ENCODE peak calls at places on chromosomes 12 and 14, in nine cellular contexts. O is activated CD8-positive, alpha-beta T cell treated with anti-CD3 and anti-CD28 coated beads for 36 hours; I is osteocyte; B is HFF-Myc; N is tibial artery; L is body of pancreas; E is AG10803; G is D721Med; H is type B pancreatic cell. R is an unnamed sample.

GRCh38 chr14:101521306-101521935 is 39.9 kb upstream of the DIO3 start:
- DNase-seq in O (no peak), I (no peak), B (no peak), N (no peak), L (no peak), E (no peak), G (no peak), H (no peak), R (no peak)

GRCh38 chr14:31842905-31843304 is 234.2 kb upstream of the ARHGAP5 start:
- DNase-seq in O (no peak), I (no peak), B (no peak), N (no peak), L (no peak), E (peak), G (no peak), H (no peak), R (no peak)

GRCh38 chr12:25051583-25052190 is 102.8 kb upstream of the BCAT1 start:
- DNase-seq in O (peak), I (no peak), B (no peak), N (no peak), L (no peak), E (no peak), G (no peak), H (no peak), R (no peak)

GRCh38 chr14:88682495-88683114 is 110.1 kb downstream of the EML5 start:
- DNase-seq in O (peak), I (no peak), B (no peak), N (no peak), L (no peak), E (no peak), G (no peak), H (no peak), R (no peak)

GRCh38 chr14:96077983-96078686 is 39.0 kb downstream of the C14orf132 start:
- DNase-seq in O (no peak), I (no peak), B (no peak), N (no peak), L (no peak), E (no peak), G (no peak), H (no peak), R (no peak)

GRCh38 chr14:103542545-103543088 is 13.6 kb downstream of the TRMT61A start:
- DNase-seq in O (no peak), I (no peak), B (no peak), N (no peak), L (no peak), E (no peak), G (no peak), H (no peak), R (peak)

GRCh38 chr14:94392510-94392935 is 4.1 kb upstream of the SERPINA1 start:
- DNase-seq in O (peak), I (no peak), B (no peak), N (peak), L (peak), E (peak), G (no peak), H (no peak), R (no peak)

GRCh38 chr14:103402700-103403099 is 17.5 kb downstream of the MARK3 start:
- DNase-seq in O (no peak), I (no peak), B (no peak), N (no peak), L (peak), E (peak), G (no peak), H (no peak), R (peak)

GRCh38 chr14:69943084-69943797 is 64.0 kb downstream of the SMOC1 start:
- DNase-seq in O (no peak), I (no peak), B (no peak), N (no peak), L (peak), E (no peak), G (no peak), H (no peak), R (peak)

GRCh38 chr14:23054000-23054811 is 3.1 kb downstream of the CDH24 start:
- DNase-seq in O (peak), I (no peak), B (no peak), N (no peak), L (no peak), E (no peak), G (no peak), H (no peak), R (no peak)

GRCh38 chr12:4191642-4192041 is 81.9 kb upstream of the CCND2 start:
- DNase-seq in O (no peak), I (peak), B (no peak), N (no peak), L (no peak), E (no peak), G (no peak), H (no peak), R (no peak)

GRCh38 chr14:61418749-61419148 is 97.4 kb downstream of the PRKCH start:
- DNase-seq in O (no peak), I (no peak), B (no peak), N (no peak), L (no peak), E (no peak), G (no peak), H (no peak), R (no peak)

GRCh38 chr12:2052861-2053674 is at the start of gene CACNA1C:
- DNase-seq in O (peak), I (peak), B (no peak), N (no peak), L (peak), E (peak), G (no peak), H (peak), R (peak)

GRCh38 chr12:121626087-121626852 is at the start of gene ORAI1:
- DNase-seq in O (peak), I (peak), B (peak), N (peak), L (peak), E (peak), G (peak), H (peak), R (peak)

GRCh38 chr12:65659681-65660080 is 164.6 kb upstream of the HMGA2 start:
- DNase-seq in O (no peak), I (no peak), B (no peak), N (no peak), L (no peak), E (no peak), G (no peak), H (no peak), R (no peak)

GRCh38 chr14:102951799-102952198 is 29.3 kb downstream of the AMN start:
- DNase-seq in O (no peak), I (no peak), B (no peak), N (no peak), L (no peak), E (no peak), G (no peak), H (no peak), R (no peak)

GRCh38 chr12:116592731-116593130 is 33.5 kb downstream of the MAP1LC3B2 start:
- DNase-seq in O (no peak), I (no peak), B (no peak), N (peak), L (peak), E (peak), G (no peak), H (no peak), R (no peak)

GRCh38 chr12:70031046-70031445 is 206.0 kb downstream of the MYRFL start:
- DNase-seq in O (no peak), I (no peak), B (no peak), N (no peak), L (no peak), E (no peak), G (no peak), H (no peak), R (no peak)

GRCh38 chr14:59576332-59577294 is at the start of gene CCDC175:
- DNase-seq in O (peak), I (no peak), B (no peak), N (peak), L (peak), E (peak), G (peak), H (peak), R (peak)

GRCh38 chr12:126447346-126447745 is 1382.1 kb downstream of the AACS start:
- DNase-seq in O (no peak), I (no peak), B (no peak), N (no peak), L (no peak), E (no peak), G (no peak), H (no peak), R (no peak)

GRCh38 chr14:67883717-67884116 is 64.1 kb downstream of the RAD51B start:
- DNase-seq in O (no peak), I (no peak), B (no peak), N (no peak), L (no peak), E (peak), G (no peak), H (no peak), R (no peak)
- TF ChIP-seq CTCF in O (peak), I (peak), B (no peak), N (peak), L (peak), E (peak), G (peak), H (peak), R (no peak)

GRCh38 chr12:63319386-63319785 is 168.4 kb upstream of the AVPR1A start:
- DNase-seq in O (no peak), I (no peak), B (peak), N (no peak), L (no peak), E (no peak), G (no peak), H (no peak), R (peak)
- TF ChIP-seq CTCF in O (no peak), I (peak), B (no peak), N (no peak), L (no peak), E (no peak), G (peak), H (no peak), R (peak)

DNA sequence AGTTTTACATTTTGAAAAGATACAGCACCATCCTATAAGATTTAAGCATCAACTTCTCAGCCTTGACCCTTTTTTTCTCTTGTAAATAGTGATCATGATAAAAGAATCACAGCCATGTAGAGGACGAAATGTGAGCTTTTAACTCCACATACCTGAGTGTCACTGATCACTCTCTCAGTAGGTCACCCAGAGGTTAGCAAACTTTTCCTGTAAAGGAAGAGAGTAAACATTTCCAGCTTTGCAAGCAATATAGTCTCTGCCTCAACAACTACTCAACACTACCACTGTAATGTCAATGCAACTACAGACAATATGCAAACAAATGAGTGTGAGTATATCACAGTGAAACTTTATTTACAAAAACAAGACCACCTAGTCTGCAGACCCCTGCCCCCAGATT is 912.1 kb downstream of the DIO2 start:
- DNase-seq in O (no peak), I (no peak), B (no peak), N (no peak), L (no peak), E (no peak), G (no peak), H (no peak), R (no peak)
- TF ChIP-seq CTCF in O (no peak), I (no peak), B (no peak), N (no peak), L (no peak), E (no peak), G (no peak), H (no peak), R (no peak)

DNA sequence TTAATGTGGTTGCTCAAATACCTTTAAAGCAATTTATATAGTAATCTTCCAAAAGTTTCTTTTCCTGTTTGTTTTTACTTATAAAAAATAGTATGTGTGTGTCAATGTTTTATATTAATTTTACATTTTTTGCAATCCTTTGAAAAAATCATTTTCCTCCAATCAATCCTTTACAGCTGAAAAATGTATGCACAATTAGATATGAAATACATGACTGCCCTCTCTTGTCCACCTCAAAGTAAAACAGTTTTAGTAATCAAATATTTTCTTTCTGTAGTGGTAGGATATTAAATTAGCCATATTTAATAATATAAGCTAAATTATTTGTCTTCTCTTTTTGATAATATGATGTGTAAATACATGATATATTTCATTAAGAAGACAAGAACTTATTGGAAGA is 269.9 kb downstream of the ADAMTS20 start:
- DNase-seq in O (no peak), I (no peak), B (no peak), N (no peak), L (no peak), E (peak), G (no peak), H (no peak), R (no peak)
- TF ChIP-seq CTCF in O (no peak), I (peak), B (peak), N (no peak), L (peak), E (peak), G (peak), H (peak), R (no peak)

GRCh38 chr12:53694746-53695145 is 18.9 kb upstream of the ATP5MC2 start:
- DNase-seq in O (no peak), I (no peak), B (no peak), N (no peak), L (no peak), E (no peak), G (no peak), H (no peak), R (no peak)

GRCh38 chr12:53696655-53697321 is 20.9 kb upstream of the ATP5MC2 start:
- DNase-seq in O (no peak), I (no peak), B (no peak), N (no peak), L (no peak), E (no peak), G (no peak), H (no peak), R (no peak)

GRCh38 chr12:53696285-53696654 is 20.4 kb upstream of the ATP5MC2 start:
- DNase-seq in O (no peak), I (no peak), B (peak), N (peak), L (peak), E (peak), G (peak), H (no peak), R (peak)

GRCh38 chr12:53698948-53699672 is 23.2 kb upstream of the ATP5MC2 start:
- DNase-seq in O (no peak), I (no peak), B (no peak), N (no peak), L (no peak), E (no peak), G (no peak), H (no peak), R (no peak)

GRCh38 chr12:53695148-53696138 is 19.6 kb upstream of the ATP5MC2 start:
- DNase-seq in O (peak), I (no peak), B (no peak), N (no peak), L (no peak), E (peak), G (no peak), H (no peak), R (peak)
- TF ChIP-seq CTCF in O (peak), I (peak), B (no peak), N (no peak), L (no peak), E (no peak), G (no peak), H (peak), R (peak)

GRCh38 chr12:67270622-67271021 is 1.5 kb downstream of the CAND1 start:
- DNase-seq in O (no peak), I (no peak), B (no peak), N (no peak), L (no peak), E (no peak), G (no peak), H (no peak), R (no peak)

GRCh38 chr12:67268896-67269631 is at the start of gene CAND1:
- DNase-seq in O (peak), I (peak), B (peak), N (peak), L (peak), E (peak), G (peak), H (peak), R (peak)

GRCh38 chr12:67271976-67272375 is 2.8 kb downstream of the CAND1 start:
- DNase-seq in O (no peak), I (no peak), B (no peak), N (no peak), L (no peak), E (peak), G (no peak), H (no peak), R (no peak)

GRCh38 chr12:67268335-67268895 is 743 bp upstream of the CAND1 start:
- DNase-seq in O (peak), I (peak), B (peak), N (peak), L (peak), E (peak), G (peak), H (peak), R (peak)

DNA sequence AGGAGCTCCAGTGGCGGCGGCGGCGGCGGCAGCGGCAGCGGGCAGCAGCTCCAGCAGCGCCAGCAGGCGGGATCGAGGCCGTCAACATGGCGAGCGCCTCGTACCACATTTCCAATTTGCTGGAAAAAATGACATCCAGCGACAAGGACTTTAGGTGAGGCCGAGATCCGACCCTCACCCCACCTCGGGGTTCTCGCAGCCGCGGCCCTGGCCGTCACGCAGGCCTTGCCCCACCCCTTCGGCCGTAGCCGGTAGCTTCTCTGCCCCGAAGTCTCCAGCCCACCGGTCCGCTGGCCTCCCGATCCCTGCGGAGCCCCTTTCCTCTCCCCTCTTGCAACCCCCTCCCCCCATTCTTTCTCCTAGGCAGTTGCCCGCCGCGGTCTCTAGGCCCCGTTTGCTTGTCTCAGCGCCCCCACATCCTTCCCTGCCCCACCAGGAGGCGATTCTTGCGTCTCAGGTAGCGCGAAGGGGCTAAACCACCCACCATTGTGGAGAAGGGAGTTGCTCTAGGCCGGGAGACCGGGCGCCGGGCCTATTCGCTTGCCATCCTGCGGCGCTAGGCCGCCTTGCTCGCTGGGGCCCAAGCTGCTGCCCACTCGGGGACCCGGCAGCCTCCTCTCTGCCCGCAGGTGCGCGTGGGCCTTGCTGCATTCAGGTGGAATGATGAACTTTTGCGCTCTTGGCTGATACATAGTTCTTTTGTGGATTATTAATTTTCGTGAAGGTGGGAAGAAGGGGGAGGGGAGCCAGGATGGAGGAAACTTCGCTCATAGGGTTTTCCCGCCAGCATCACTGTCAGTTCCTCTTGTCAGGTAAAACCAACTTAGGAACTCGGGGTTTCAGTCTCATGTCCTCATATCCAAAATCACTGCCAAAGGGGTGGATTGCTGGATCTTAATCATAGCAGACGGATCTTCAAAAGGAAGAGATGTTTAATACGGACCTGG is 747 bp downstream of the CAND1 start:
- DNase-seq in O (peak), I (no peak), B (no peak), N (peak), L (peak), E (peak), G (no peak), H (peak), R (peak)
- TF ChIP-seq CTCF in O (no peak), I (peak), B (no peak), N (no peak), L (no peak), E (no peak), G (peak), H (peak), R (no peak)

GRCh38 chr14:49992901-49993335 is 100.0 kb downstream of the ARF6 start:
- DNase-seq in O (peak), I (no peak), B (no peak), N (no peak), L (peak), E (peak), G (no peak), H (no peak), R (no peak)
- TF ChIP-seq CTCF in O (no peak), I (no peak), B (no peak), N (no peak), L (no peak), E (no peak), G (no peak), H (no peak), R (no peak)

DNA sequence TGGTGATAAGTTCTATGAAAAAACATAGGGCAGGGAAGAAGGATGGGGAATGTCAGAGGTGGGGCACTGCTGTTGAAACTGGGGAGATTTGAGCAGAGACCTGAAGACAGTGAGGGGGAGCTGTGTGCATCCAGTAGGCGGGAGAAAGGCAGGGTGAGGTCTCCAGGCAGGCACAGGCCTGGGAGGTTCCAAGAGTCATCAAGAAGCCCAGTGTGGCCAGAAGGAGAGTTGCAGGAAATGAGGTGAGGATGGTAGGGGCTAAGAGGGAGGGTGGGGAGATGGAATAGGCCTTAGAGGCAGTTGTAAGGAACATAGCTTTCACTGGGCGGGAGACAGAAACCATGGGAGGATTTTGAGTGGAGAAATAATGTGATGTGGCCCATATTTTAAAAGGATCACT is 341.8 kb downstream of the GLT1D1 start:
- DNase-seq in O (no peak), I (no peak), B (no peak), N (no peak), L (no peak), E (no peak), G (no peak), H (no peak), R (no peak)
- TF ChIP-seq CTCF in O (no peak), I (no peak), B (no peak), N (no peak), L (no peak), E (no peak), G (no peak), H (no peak), R (no peak)

GRCh38 chr12:132687211-132688164 is at the start of the genes POLE and PXMP2:
- DNase-seq in O (peak), I (peak), B (peak), N (peak), L (peak), E (peak), G (peak), H (peak), R (peak)
- TF ChIP-seq CTCF in O (no peak), I (no peak), B (no peak), N (peak), L (peak), E (no peak), G (no peak), H (peak), R (no peak)

GRCh38 chr14:72818998-72819397 is 74.9 kb downstream of the DPF3 start:
- DNase-seq in O (no peak), I (no peak), B (no peak), N (no peak), L (no peak), E (no peak), G (no peak), H (no peak), R (no peak)
- TF ChIP-seq CTCF in O (no peak), I (no peak), B (no peak), N (no peak), L (no peak), E (no peak), G (peak), H (peak), R (no peak)

R was measured in Calu3.